ENCODE peak calls at places on chromosomes 11 and 22, in five cellular contexts. R, L, V, U and K are unnamed samples.
A peak's percentile ranks its signal among the peaks of the same experiment; 100 is the strongest.

GRCh38 chr11:4704790-4705334 is 278 bp downstream of the MMP26 start:
- DNase-seq in U (no peak), L (no peak), V (no peak), R (no peak), K (no peak)

GRCh38 chr11:110147965-110148709 is 54.9 kb downstream of the ZC3H12C start:
- DNase-seq in R (no peak), L (no peak), U (peak; percentile 65), V (no peak), K (peak; percentile 83)

GRCh38 chr11:77672276-77672675 is 34.7 kb upstream of the CLNS1A start:
- DNase-seq in R (no peak), V (no peak), L (no peak), U (peak; percentile 85), K (peak; percentile 92)

GRCh38 chr11:132220464-132220863 is 850.0 kb downstream of the NTM start:
- DNase-seq in U (no peak), R (no peak), V (no peak), L (no peak), K (peak; percentile 91)

GRCh38 chr22:45335854-45336492 is 26.2 kb downstream of the FAM118A start:
- DNase-seq in L (no peak), U (no peak), V (no peak), R (no peak), K (no peak)

GRCh38 chr11:22193348-22194051 is 615 bp downstream of the ANO5 start:
- DNase-seq in L (peak; percentile 71), V (no peak), U (no peak), R (peak; percentile 69), K (peak; percentile 1)

GRCh38 chr22:36486619-36487384 is 5.4 kb upstream of the TXN2 start:
- DNase-seq in U (peak; percentile 56), V (no peak), L (no peak), R (peak; percentile 77), K (peak; percentile 62)

GRCh38 chr11:827146-827860 is 416 bp upstream of the CRACR2B start:
- DNase-seq in R (peak; percentile 73), U (no peak), L (peak; percentile 56), V (peak; percentile 75), K (no peak)

GRCh38 chr11:22459053-22459452 is 120.9 kb downstream of the SLC17A6 start:
- DNase-seq in V (no peak), L (no peak), R (no peak), U (peak; percentile 80), K (peak; percentile 53)

GRCh38 chr22:39478461-39478860 is 21.6 kb downstream of the MGAT3 start:
- DNase-seq in R (peak; percentile 60), L (no peak), V (peak; percentile 76), U (peak; percentile 56), K (peak; percentile 28)

GRCh38 chr11:62269654-62270278 is at the start of gene SCGB2A2:
- DNase-seq in R (no peak), L (no peak), V (no peak), U (peak; percentile 73), K (no peak)

DNA sequence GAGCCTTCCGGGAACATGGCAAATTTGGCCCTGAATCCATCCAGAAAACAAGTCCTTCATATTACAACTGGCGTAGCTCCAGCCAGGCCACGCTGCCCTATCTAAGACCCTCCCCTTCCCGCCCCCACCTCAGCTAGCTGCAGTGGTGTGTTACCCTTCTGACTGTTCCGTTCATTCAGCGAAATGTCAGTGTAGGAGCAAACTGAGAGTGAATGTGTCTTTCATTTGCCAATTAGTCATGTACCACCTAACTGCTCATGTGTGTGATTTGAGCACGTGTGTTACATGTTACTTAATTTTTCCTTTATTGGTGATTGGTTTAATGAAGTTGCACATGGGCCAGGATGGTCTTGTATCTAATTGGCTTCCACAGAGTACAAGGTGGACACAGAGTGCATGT is 34.8 kb upstream of the POU2AF1 start:
- DNase-seq in R (no peak), V (no peak), L (no peak), U (no peak), K (no peak)
- H3F3A ChIP-seq in R (no peaks in the 10 kb centered on the region), V (no peaks in the 10 kb centered on the region), L (no peaks in the 10 kb centered on the region), U (no peaks in the 10 kb centered on the region), K (no peaks in the 10 kb centered on the region)

DNA sequence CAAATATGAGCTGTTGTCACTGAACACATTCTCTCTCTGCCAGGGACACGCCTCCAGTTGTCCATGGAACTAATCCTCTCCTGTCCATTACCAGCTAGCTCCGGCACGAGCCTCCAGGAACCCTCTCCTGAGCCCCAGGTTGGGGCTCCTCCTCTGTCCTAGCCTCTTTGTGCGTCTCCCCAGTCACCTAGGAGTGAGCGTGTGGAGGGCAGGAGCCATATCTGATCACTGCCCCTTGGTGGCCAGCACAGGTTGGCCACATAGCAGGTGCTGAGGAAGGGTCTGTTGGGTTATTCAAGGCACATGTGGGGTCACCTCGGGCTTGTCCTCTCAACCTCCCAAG is 2.5 kb downstream of the SYVN1 start:
- DNase-seq in U (no peak), R (no peak), L (no peak), V (no peak), K (no peak)
- H3F3A ChIP-seq in U (no peaks in the 10 kb centered on the region), R (peaks cover 17% of the 10 kb centered on the region), L (peaks cover 9% of the 10 kb centered on the region), V (peaks cover 54% of the 10 kb centered on the region), K (peaks cover 9% of the 10 kb centered on the region)

DNA sequence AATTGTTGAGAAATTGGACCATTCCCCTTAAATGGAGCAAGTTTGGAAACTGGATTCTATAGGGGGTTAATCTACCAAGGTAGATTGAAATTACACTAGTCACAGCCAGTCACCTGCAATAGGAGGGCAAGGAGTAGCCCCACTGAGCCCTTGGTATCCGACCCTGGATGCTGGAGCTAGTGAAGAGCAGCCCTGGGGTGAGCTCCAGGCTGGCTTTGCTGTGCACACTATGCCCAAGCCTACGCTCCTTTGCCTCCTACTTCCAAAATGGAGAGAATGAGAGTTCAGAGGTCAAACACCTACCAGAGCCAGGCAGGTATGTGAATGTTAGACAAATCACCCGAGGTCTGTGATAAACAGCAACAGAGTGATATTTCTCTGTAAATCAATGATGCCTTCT is 23.7 kb downstream of the SNU13 start:
- DNase-seq in V (no peak), R (no peak), L (no peak), U (no peak), K (no peak)
- H3F3A ChIP-seq in V (peaks cover 88% of the 10 kb centered on the region), R (peaks cover 72% of the 10 kb centered on the region), L (peaks cover 18% of the 10 kb centered on the region), U (peaks cover 4% of the 10 kb centered on the region), K (peaks cover 64% of the 10 kb centered on the region)

GRCh38 chr11:33735426-33736147 is 636 bp downstream of the CD59 start:
- DNase-seq in V (no peak), L (peak; percentile 66), R (peak; percentile 59), U (no peak), K (peak; percentile 64)
- H3F3A ChIP-seq in V (peaks cover 26% of the 10 kb centered on the region), L (peaks cover 11% of the 10 kb centered on the region), R (peaks cover 5% of the 10 kb centered on the region), U (no peaks in the 10 kb centered on the region), K (peaks cover 52% of the 10 kb centered on the region)

GRCh38 chr11:35211952-35212351 is 73.0 kb downstream of the CD44 start:
- DNase-seq in V (no peak), U (no peak), L (no peak), R (no peak), K (peak; percentile 35)
- H3F3A ChIP-seq in V (peaks cover 98% of the 10 kb centered on the region), U (no peaks in the 10 kb centered on the region), L (peaks cover 74% of the 10 kb centered on the region), R (no peaks in the 10 kb centered on the region), K (peaks cover 96% of the 10 kb centered on the region)

GRCh38 chr11:11016943-11017342 is 159.1 kb upstream of the ZBED5 start:
- DNase-seq in R (no peak), L (no peak), U (no peak), V (no peak), K (no peak)
- H3F3A ChIP-seq in R (no peaks in the 10 kb centered on the region), L (no peaks in the 10 kb centered on the region), U (no peaks in the 10 kb centered on the region), V (no peaks in the 10 kb centered on the region), K (peaks cover 8% of the 10 kb centered on the region)

GRCh38 chr11:64848779-64849599 is 4.5 kb upstream of the CDC42BPG start:
- DNase-seq in V (peak; percentile 88), U (peak; percentile 66), L (no peak), R (peak; percentile 69), K (no peak)

GRCh38 chr11:64846998-64847666 is 2.7 kb upstream of the CDC42BPG start:
- DNase-seq in L (peak; percentile 97), R (peak; percentile 97), U (peak; percentile 99), V (peak; percentile 95), K (peak; percentile 91)

GRCh38 chr11:64849600-64850356 is 5.3 kb upstream of the CDC42BPG start:
- DNase-seq in V (no peak), U (no peak), R (no peak), L (no peak), K (peak; percentile 43)

GRCh38 chr11:64850979-64851567 is 6.6 kb upstream of the CDC42BPG start:
- DNase-seq in L (no peak), U (no peak), R (no peak), V (peak; percentile 76), K (peak; percentile 65)

GRCh38 chr11:64848214-64848778 is 3.8 kb upstream of the CDC42BPG start:
- DNase-seq in R (no peak), L (no peak), U (no peak), V (no peak), K (no peak)
- H3F3A ChIP-seq in R (peaks cover 31% of the 10 kb centered on the region), L (peaks cover 15% of the 10 kb centered on the region), U (no peaks in the 10 kb centered on the region), V (peaks cover 60% of the 10 kb centered on the region), K (peaks cover 13% of the 10 kb centered on the region)

GRCh38 chr11:65131417-65131776 is 2.9 kb downstream of the SYVN1 start:
- DNase-seq in R (no peak), U (no peak), V (no peak), L (no peak), K (no peak)
- H3F3A ChIP-seq in R (peaks cover 17% of the 10 kb centered on the region), U (no peaks in the 10 kb centered on the region), V (peaks cover 59% of the 10 kb centered on the region), L (peaks cover 10% of the 10 kb centered on the region), K (peaks cover 11% of the 10 kb centered on the region)

GRCh38 chr11:119019996-119020395 is 1.4 kb downstream of the TRAPPC4 start:
- DNase-seq in R (no peak), U (peak; percentile 34), L (no peak), V (no peak), K (no peak)
- H3F3A ChIP-seq in R (peaks cover 75% of the 10 kb centered on the region), U (peaks cover 22% of the 10 kb centered on the region), L (peaks cover 32% of the 10 kb centered on the region), V (peaks cover 65% of the 10 kb centered on the region), K (peaks cover 32% of the 10 kb centered on the region)